ENCODE peak calls at places on chromosome 3, in nine cellular contexts. One of them, this sample, is unnamed.

GRCh38 chr3:36650271-36650671 is 114.1 kb downstream of the DCLK3 start:
- DNase-seq in NCI-H1436: no peak
- DNase-seq in GM03348: peak
- DNase-seq in pancreas: no peak
- DNase-seq in stimulated activated CD8-positive, alpha-beta memory T cell treated with anti-CD3 and anti-CD28 coated beads, Interleukin-7, amount 100 ng/mL, for 1 hour: no peak
- DNase-seq in DND-41: no peak
- DNase-seq in heart left ventricle: no peak
- DNase-seq in stimulated activated naive CD8-positive, alpha-beta T cell treated with anti-CD3 and anti-CD28 coated beads, Interleukin-15, Interleukin-2, amounts not matched to agents 100 U/mL and 50 U/mL, for 24 hours: no peak
- DNase-seq in putamen: no peak
- DNase-seq in this sample: no peak

GRCh38 chr3:43434431-43434830 is 148.1 kb downstream of the SNRK start:
- DNase-seq in NCI-H1436: no peak
- DNase-seq in GM03348: no peak
- DNase-seq in pancreas: no peak
- DNase-seq in stimulated activated CD8-positive, alpha-beta memory T cell treated with anti-CD3 and anti-CD28 coated beads, Interleukin-7, amount 100 ng/mL, for 1 hour: no peak
- DNase-seq in DND-41: no peak
- DNase-seq in heart left ventricle: no peak
- DNase-seq in stimulated activated naive CD8-positive, alpha-beta T cell treated with anti-CD3 and anti-CD28 coated beads, Interleukin-15, Interleukin-2, amounts not matched to agents 100 U/mL and 50 U/mL, for 24 hours: no peak
- DNase-seq in putamen: no peak
- DNase-seq in this sample: no peak

GRCh38 chr3:147943265-147943945 is 534.2 kb downstream of the ZIC1 start:
- DNase-seq in NCI-H1436: no peak
- DNase-seq in GM03348: peak
- DNase-seq in pancreas: no peak
- DNase-seq in stimulated activated CD8-positive, alpha-beta memory T cell treated with anti-CD3 and anti-CD28 coated beads, Interleukin-7, amount 100 ng/mL, for 1 hour: no peak
- DNase-seq in DND-41: no peak
- DNase-seq in heart left ventricle: no peak
- DNase-seq in stimulated activated naive CD8-positive, alpha-beta T cell treated with anti-CD3 and anti-CD28 coated beads, Interleukin-15, Interleukin-2, amounts not matched to agents 100 U/mL and 50 U/mL, for 24 hours: no peak
- DNase-seq in putamen: no peak
- DNase-seq in this sample: no peak

GRCh38 chr3:196219194-196219969 is 3.0 kb downstream of the SLC51A start:
- DNase-seq in NCI-H1436: peak
- DNase-seq in GM03348: peak
- DNase-seq in pancreas: no peak
- DNase-seq in stimulated activated CD8-positive, alpha-beta memory T cell treated with anti-CD3 and anti-CD28 coated beads, Interleukin-7, amount 100 ng/mL, for 1 hour: peak
- DNase-seq in DND-41: peak
- DNase-seq in heart left ventricle: peak
- DNase-seq in stimulated activated naive CD8-positive, alpha-beta T cell treated with anti-CD3 and anti-CD28 coated beads, Interleukin-15, Interleukin-2, amounts not matched to agents 100 U/mL and 50 U/mL, for 24 hours: peak
- DNase-seq in putamen: peak
- DNase-seq in this sample: no peak

GRCh38 chr3:140441006-140441405 is 236.9 kb upstream of the TRIM42 start:
- DNase-seq in NCI-H1436: no peak
- DNase-seq in GM03348: peak
- DNase-seq in pancreas: peak
- DNase-seq in stimulated activated CD8-positive, alpha-beta memory T cell treated with anti-CD3 and anti-CD28 coated beads, Interleukin-7, amount 100 ng/mL, for 1 hour: no peak
- DNase-seq in DND-41: no peak
- DNase-seq in heart left ventricle: no peak
- DNase-seq in stimulated activated naive CD8-positive, alpha-beta T cell treated with anti-CD3 and anti-CD28 coated beads, Interleukin-15, Interleukin-2, amounts not matched to agents 100 U/mL and 50 U/mL, for 24 hours: no peak
- DNase-seq in putamen: no peak
- DNase-seq in this sample: no peak

GRCh38 chr3:10408680-10409079 is 87.8 kb upstream of the SEC13 start:
- DNase-seq in NCI-H1436: no peak
- DNase-seq in GM03348: no peak
- DNase-seq in pancreas: no peak
- DNase-seq in stimulated activated CD8-positive, alpha-beta memory T cell treated with anti-CD3 and anti-CD28 coated beads, Interleukin-7, amount 100 ng/mL, for 1 hour: no peak
- DNase-seq in DND-41: no peak
- DNase-seq in heart left ventricle: no peak
- DNase-seq in stimulated activated naive CD8-positive, alpha-beta T cell treated with anti-CD3 and anti-CD28 coated beads, Interleukin-15, Interleukin-2, amounts not matched to agents 100 U/mL and 50 U/mL, for 24 hours: no peak
- DNase-seq in putamen: no peak
- DNase-seq in this sample: no peak

GRCh38 chr3:65829228-65829627 is 209.5 kb downstream of the MAGI1 start:
- DNase-seq in NCI-H1436: no peak
- DNase-seq in GM03348: no peak
- DNase-seq in pancreas: no peak
- DNase-seq in stimulated activated CD8-positive, alpha-beta memory T cell treated with anti-CD3 and anti-CD28 coated beads, Interleukin-7, amount 100 ng/mL, for 1 hour: no peak
- DNase-seq in DND-41: no peak
- DNase-seq in heart left ventricle: no peak
- DNase-seq in stimulated activated naive CD8-positive, alpha-beta T cell treated with anti-CD3 and anti-CD28 coated beads, Interleukin-15, Interleukin-2, amounts not matched to agents 100 U/mL and 50 U/mL, for 24 hours: no peak
- DNase-seq in putamen: no peak
- DNase-seq in this sample: no peak

GRCh38 chr3:184176377-184177330 is 2.0 kb downstream of the AP2M1 start:
- DNase-seq in NCI-H1436: no peak
- DNase-seq in GM03348: peak
- DNase-seq in pancreas: peak
- DNase-seq in stimulated activated CD8-positive, alpha-beta memory T cell treated with anti-CD3 and anti-CD28 coated beads, Interleukin-7, amount 100 ng/mL, for 1 hour: no peak
- DNase-seq in DND-41: peak
- DNase-seq in heart left ventricle: peak
- DNase-seq in stimulated activated naive CD8-positive, alpha-beta T cell treated with anti-CD3 and anti-CD28 coated beads, Interleukin-15, Interleukin-2, amounts not matched to agents 100 U/mL and 50 U/mL, for 24 hours: no peak
- DNase-seq in putamen: peak
- DNase-seq in this sample: no peak

GRCh38 chr3:12967751-12968209 is 105.4 kb downstream of the IQSEC1 start:
- DNase-seq in NCI-H1436: no peak
- DNase-seq in GM03348: peak
- DNase-seq in pancreas: peak
- DNase-seq in stimulated activated CD8-positive, alpha-beta memory T cell treated with anti-CD3 and anti-CD28 coated beads, Interleukin-7, amount 100 ng/mL, for 1 hour: peak
- DNase-seq in DND-41: peak
- DNase-seq in heart left ventricle: peak
- DNase-seq in stimulated activated naive CD8-positive, alpha-beta T cell treated with anti-CD3 and anti-CD28 coated beads, Interleukin-15, Interleukin-2, amounts not matched to agents 100 U/mL and 50 U/mL, for 24 hours: peak
- DNase-seq in putamen: peak
- DNase-seq in this sample: no peak